ENCODE peak calls at places on chromosomes 11 and 22, in four cellular contexts. Y is GM13977, D is Peyer's patch, B is neural progenitor cell. H is an unnamed sample.
A peak's percentile ranks its signal among the peaks of the same experiment; 100 is the strongest.

GRCh38 chr11:61281581-61282250 is 13.4 kb downstream of the VWCE start:
- DNase-seq in B (peak; percentile 89), Y (peak; percentile 52), D (peak; percentile 76), H (no peak)

GRCh38 chr11:2780850-2781412 is 81.1 kb upstream of the KCNQ1OT1 start:
- DNase-seq in Y (no peak), D (peak; percentile 30), B (no peak), H (peak; percentile 10)

GRCh38 chr11:15655552-15655951 is 540.8 kb downstream of the INSC start:
- DNase-seq in B (no peak), Y (no peak), D (peak; percentile 64), H (no peak)

GRCh38 chr11:114058871-114059277 is 637 bp upstream of the ZBTB16 start:
- DNase-seq in D (no peak), Y (no peak), B (peak; percentile 62), H (no peak)

GRCh38 chr22:42905217-42905616 is 48.1 kb upstream of the ARFGAP3 start:
- DNase-seq in B (no peak), D (no peak), Y (no peak), H (no peak)

GRCh38 chr11:61764606-61765260 is 12.3 kb downstream of the MYRF start:
- DNase-seq in Y (no peak), D (no peak), B (no peak), H (no peak)

GRCh38 chr11:87144266-87144665 is 106.5 kb downstream of the TMEM135 start:
- DNase-seq in Y (no peak), D (no peak), B (no peak), H (no peak)

GRCh38 chr22:18976197-18976751 is 40.2 kb upstream of the PRODH start:
- DNase-seq in B (no peak), Y (no peak), D (peak; percentile 33), H (no peak)

GRCh38 chr11:59676205-59676604 is 7.4 kb upstream of the PATL1 start:
- DNase-seq in Y (no peak), B (no peak), D (no peak), H (no peak)

GRCh38 chr11:3123761-3124733 is 41.1 kb downstream of the OSBPL5 start:
- DNase-seq in B (no peak), Y (no peak), D (peak; percentile 68), H (no peak)

GRCh38 chr11:134654161-134654915 is 242.3 kb upstream of the B3GAT1 start:
- DNase-seq in D (peak; percentile 24), B (no peak), Y (no peak), H (no peak)

GRCh38 chr11:70297341-70297740 is 26.9 kb downstream of the PPFIA1 start:
- DNase-seq in B (no peak), D (no peak), Y (peak; percentile 34), H (no peak)

GRCh38 chr22:23060612-23061400 is 9.5 kb upstream of the GNAZ start:
- DNase-seq in D (peak; percentile 31), Y (no peak), B (no peak), H (peak; percentile 14)

GRCh38 chr11:113245216-113245615 is 69.2 kb upstream of the TTC12 start:
- DNase-seq in Y (no peak), B (no peak), D (no peak), H (no peak)

GRCh38 chr22:26464312-26464711 is 19.3 kb downstream of the HPS4 start:
- DNase-seq in B (no peak), Y (no peak), D (no peak), H (no peak)

GRCh38 chr22:16717699-16718558 is 107.3 kb downstream of the XKR3 start:
- DNase-seq in B (no peak), Y (no peak), D (no peak), H (no peak)
- TF ChIP-seq CTCF in B (no peak), Y (no peak), D (no peak), H (no peak)

GRCh38 chr22:41619979-41620645 is 731 bp downstream of the DESI1 start:
- DNase-seq in Y (no peak), B (peak; percentile 68), D (peak; percentile 75), H (peak; percentile 39)
- TF ChIP-seq CTCF in Y (no peak), B (no peak), D (no peak), H (no peak)

GRCh38 chr22:44668190-44668885 is 33.7 kb upstream of the PRR5 start:
- DNase-seq in B (peak; percentile 86), D (no peak), Y (peak; percentile 52), H (peak; percentile 51)

GRCh38 chr22:44667829-44668189 is 34.2 kb upstream of the PRR5 start:
- DNase-seq in B (no peak), Y (no peak), D (peak; percentile 56), H (no peak)

GRCh38 chr22:44668886-44669724 is 32.9 kb upstream of the PRR5 start:
- DNase-seq in D (no peak), Y (no peak), B (no peak), H (no peak)

GRCh38 chr22:44670220-44670983 is 31.6 kb upstream of the PRR5 start:
- DNase-seq in D (peak; percentile 28), Y (no peak), B (no peak), H (no peak)

GRCh38 chr22:44669725-44670027 is 32.3 kb upstream of the PRR5 start:
- DNase-seq in D (no peak), B (peak; percentile 68), Y (no peak), H (no peak)
- TF ChIP-seq CTCF in D (peak; percentile 12), B (peak; percentile 69), Y (peak; percentile 40), H (no peak)

GRCh38 chr11:103326070-103326794 is 217.0 kb downstream of the DYNC2H1 start:
- DNase-seq in Y (peak; percentile 57), D (no peak), B (peak; percentile 69), H (no peak)
- TF ChIP-seq CTCF in Y (peak; percentile 74), D (peak; percentile 48), B (peak; percentile 81), H (no peak)

GRCh38 chr11:119602745-119603373 is 126.1 kb downstream of the NECTIN1 start:
- DNase-seq in Y (no peak), B (no peak), D (no peak), H (no peak)
- TF ChIP-seq CTCF in Y (no peak), B (peak; percentile 39), D (no peak), H (no peak)

DNA sequence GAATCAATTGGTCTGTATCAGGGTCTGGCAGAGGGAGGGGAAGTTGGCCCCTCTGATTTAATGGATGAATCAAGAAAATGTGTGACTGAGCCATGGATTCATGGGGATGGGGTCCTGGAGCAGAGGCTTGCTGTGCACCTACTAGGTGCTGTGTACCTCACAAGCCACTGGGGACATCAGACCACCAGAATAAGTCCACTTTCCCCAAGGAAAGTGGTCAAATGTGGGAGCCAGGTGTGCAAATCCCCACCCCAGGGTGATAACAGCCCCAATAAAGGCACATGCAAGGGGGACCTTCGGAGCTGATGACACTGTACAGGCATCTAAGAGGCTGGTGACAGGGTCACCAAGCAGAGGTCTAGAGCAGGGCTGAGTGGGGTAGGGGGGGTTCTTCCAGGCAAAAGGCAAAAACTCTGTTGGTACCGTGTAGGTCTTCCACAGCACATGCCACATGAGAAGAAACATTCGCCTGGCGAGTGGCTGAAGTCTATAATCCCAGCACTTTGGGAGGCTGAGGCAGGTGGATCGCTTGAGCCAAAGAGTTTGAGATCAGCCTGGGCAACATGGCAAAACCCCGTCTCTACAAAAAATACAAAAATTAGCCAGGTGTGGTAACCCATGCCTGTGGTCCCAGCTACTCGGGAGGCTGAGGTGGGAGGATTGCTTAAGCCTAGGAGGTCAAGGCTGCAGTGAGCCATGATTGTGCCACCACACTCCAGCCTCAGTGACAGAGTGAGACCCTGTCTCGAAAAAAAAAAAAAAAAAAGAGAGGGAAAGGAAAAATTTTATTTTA is 28.8 kb downstream of the TXN2 start:
- DNase-seq in B (no peak), D (no peak), Y (no peak), H (no peak)
- TF ChIP-seq CTCF in B (no peak), D (no peak), Y (no peak), H (no peak)

GRCh38 chr11:124108158-124108557 is 7.1 kb upstream of the VWA5A start:
- DNase-seq in Y (peak; percentile 34), D (no peak), B (peak; percentile 34), H (no peak)
- TF ChIP-seq CTCF in Y (peak; percentile 49), D (no peak), B (peak; percentile 41), H (no peak)

H was measured in activated B cell treated with CpG ODN at 0.5 μM for 24 hours.